ENCODE peak calls at places on chromosomes 6 and 20, in four cellular contexts. C, T, A and P are unnamed samples. For H3K4me1, the result is how much of the 10 kb centered on the place peaks cover.

GRCh38 chr6:119308048-119308570 is 41.5 kb downstream of the MAN1A1 start:
- DNase-seq in C (no peak), T (peak), A (no peak), P (no peak)

GRCh38 chr6:4581468-4582420 is 194.5 kb upstream of the CDYL start:
- DNase-seq in C (no peak), T (peak), A (no peak), P (no peak)

GRCh38 chr6:118968416-118968815 is 33.5 kb upstream of the MCM9 start:
- DNase-seq in C (no peak), T (peak), A (peak), P (no peak)

GRCh38 chr6:2563635-2564034 is 187.1 kb downstream of the MYLK4 start:
- DNase-seq in C (no peak), T (peak), A (no peak), P (no peak)

GRCh38 chr6:143685653-143686052 is 7.9 kb downstream of the PHACTR2 start:
- DNase-seq in C (no peak), T (no peak), A (no peak), P (no peak)

GRCh38 chr6:116379764-116380163 is 9.0 kb downstream of the DSE start:
- DNase-seq in C (no peak), T (no peak), A (no peak), P (no peak)

GRCh38 chr6:135850882-135851281 is 619 bp upstream of the PDE7B start:
- DNase-seq in C (no peak), T (no peak), A (no peak), P (no peak)

GRCh38 chr6:162705736-162706135 is 21.8 kb downstream of the PRKN start:
- DNase-seq in C (no peak), T (no peak), A (no peak), P (no peak)

GRCh38 chr20:34954905-34955231 is 738 bp downstream of the GSS start:
- DNase-seq in C (peak), T (peak), A (peak), P (peak)

GRCh38 chr6:93678841-93679454 is 259.6 kb upstream of the EPHA7 start:
- DNase-seq in C (no peak), T (no peak), A (no peak), P (peak)

GRCh38 chr20:19817017-19817416 is 59.0 kb downstream of the RIN2 start:
- DNase-seq in C (no peak), T (no peak), A (no peak), P (no peak)

GRCh38 chr6:13920584-13920983 is 4.2 kb upstream of the RNF182 start:
- DNase-seq in C (no peak), T (no peak), A (no peak), P (no peak)

GRCh38 chr20:34365765-34366213 is 2.7 kb downstream of the ITCH start:
- DNase-seq in C (no peak), T (no peak), A (no peak), P (peak)

GRCh38 chr6:135673671-135674309 is 176.2 kb upstream of the AHI1 start:
- DNase-seq in C (no peak), T (no peak), A (no peak), P (no peak)

GRCh38 chr20:53177687-53178086 is 205.5 kb downstream of the TSHZ2 start:
- DNase-seq in C (no peak), T (no peak), A (no peak), P (no peak)

GRCh38 chr20:42604998-42605970 is 584.4 kb downstream of the PTPRT start:
- DNase-seq in C (no peak), T (no peak), A (no peak), P (no peak)

GRCh38 chr6:81450180-81450579 is 302.3 kb downstream of the TENT5A start:
- DNase-seq in C (peak), T (peak), A (no peak), P (no peak)

GRCh38 chr6:68634503-68635411 is at the start of gene ADGRB3:
- DNase-seq in C (peak), T (peak), A (peak), P (peak)

GRCh38 chr6:3267162-3267561 is 8.4 kb downstream of the PSMG4 start:
- DNase-seq in C (no peak), T (no peak), A (no peak), P (no peak)

GRCh38 chr20:23690581-23690980 is 1.7 kb upstream of the CST4 start:
- DNase-seq in C (no peak), T (no peak), A (no peak), P (no peak)

GRCh38 chr20:43721429-43722152 is 5.2 kb downstream of the GTSF1L start:
- DNase-seq in C (peak), T (no peak), A (no peak), P (no peak)

GRCh38 chr20:33648396-33649004 is 13.6 kb upstream of the C20orf144 start:
- DNase-seq in C (no peak), T (no peak), A (no peak), P (no peak)

GRCh38 chr6:168179702-168180382 is 100.8 kb upstream of the FRMD1 start:
- DNase-seq in C (no peak), T (no peak), A (no peak), P (peak)

GRCh38 chr20:62993856-62994494 is 12.8 kb downstream of the BHLHE23 start:
- DNase-seq in C (no peak), T (no peak), A (no peak), P (no peak)

GRCh38 chr6:3195695-3196497 is 31.6 kb downstream of the TUBB2B start:
- DNase-seq in C (peak), T (no peak), A (peak), P (no peak)

GRCh38 chr6:170048615-170049256 is 242.1 kb downstream of the DLL1 start:
- DNase-seq in C (no peak), T (no peak), A (no peak), P (no peak)

GRCh38 chr6:117906905-117907599 is at the start of gene SLC35F1:
- DNase-seq in C (peak), T (peak), A (no peak), P (peak)

GRCh38 chr20:44601801-44602204 is 19.4 kb downstream of the PKIG start:
- DNase-seq in C (no peak), T (peak), A (no peak), P (no peak)

GRCh38 chr6:139230421-139230840 is 61.4 kb downstream of the TXLNB start:
- DNase-seq in C (no peak), T (peak), A (peak), P (peak)

DNA sequence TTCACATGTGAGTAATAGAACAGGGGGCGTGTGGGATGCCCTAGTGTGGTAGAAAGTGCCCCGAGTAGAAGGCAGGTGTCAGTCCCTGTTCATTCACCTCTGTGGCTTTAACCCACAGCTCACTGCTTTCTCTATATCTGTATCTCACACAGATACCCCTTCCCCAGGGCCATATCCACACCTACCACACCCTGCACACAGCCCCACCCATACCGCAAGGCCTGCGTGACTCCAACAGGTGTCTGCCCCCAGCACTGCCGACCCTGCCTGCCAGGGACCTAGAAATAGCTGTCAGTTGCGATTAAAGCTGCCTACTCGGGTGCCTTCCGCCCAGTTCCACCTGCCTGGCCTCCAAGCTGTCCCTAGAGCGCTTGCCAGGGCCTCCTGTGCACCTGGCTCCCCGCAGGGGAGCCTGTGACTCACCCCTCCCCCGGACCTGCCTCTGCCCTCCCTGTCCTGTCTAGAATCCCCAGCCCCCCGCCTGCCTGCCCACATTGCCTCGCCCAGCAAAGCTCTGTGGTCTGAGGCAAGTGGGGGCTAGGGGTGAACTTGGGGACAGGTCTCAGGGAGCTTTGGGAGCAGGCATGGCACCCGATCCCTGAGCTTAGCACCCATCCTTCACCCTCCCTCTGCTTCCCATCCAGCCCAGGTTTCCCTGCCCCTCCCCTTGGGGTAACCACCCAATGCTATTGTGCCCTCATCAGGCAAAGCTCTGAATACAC is 38.3 kb upstream of the ID1 start:
- DNase-seq in C (no peak), T (peak), A (no peak), P (no peak)
- H3K4me1 ChIP-seq in C (under half), T (half or more), A (under half), P (under half)

DNA sequence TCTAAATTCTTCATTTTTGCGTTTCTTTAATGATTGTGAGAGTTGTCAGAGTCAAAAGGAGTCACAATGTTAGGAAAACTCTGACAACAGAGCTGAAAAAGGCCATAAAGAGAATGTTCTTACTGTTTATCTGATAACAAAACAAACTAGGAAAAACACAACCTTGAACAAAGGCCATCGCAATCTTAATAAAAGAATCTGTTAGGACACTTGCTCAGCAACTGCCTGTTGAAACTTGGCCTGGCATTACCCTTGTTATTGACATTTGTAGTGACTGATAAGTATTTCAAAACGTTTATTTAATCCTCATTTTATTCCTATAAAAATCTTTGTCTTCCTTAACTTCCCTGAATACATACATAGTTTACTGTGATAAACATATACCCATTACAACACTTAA is 15.7 kb downstream of the GSTA1 start:
- DNase-seq in C (no peak), T (peak), A (no peak), P (no peak)
- H3K4me1 ChIP-seq in C (under half), T (under half), A (under half), P (under half)

GRCh38 chr6:43780891-43781571 is 11.0 kb downstream of the VEGFA start:
- DNase-seq in C (no peak), T (no peak), A (no peak), P (no peak)

GRCh38 chr6:43778976-43779863 is 9.2 kb downstream of the VEGFA start:
- DNase-seq in C (no peak), T (no peak), A (no peak), P (no peak)

GRCh38 chr6:43778131-43778857 is 8.3 kb downstream of the VEGFA start:
- DNase-seq in C (no peak), T (no peak), A (no peak), P (no peak)

GRCh38 chr6:43780293-43780692 is 10.3 kb downstream of the VEGFA start:
- DNase-seq in C (no peak), T (no peak), A (no peak), P (no peak)

GRCh38 chr6:43779864-43780260 is 9.9 kb downstream of the VEGFA start:
- DNase-seq in C (peak), T (no peak), A (no peak), P (no peak)
- H3K4me1 ChIP-seq in C (under half), T (under half), A (under half), P (under half)

GRCh38 chr6:15427360-15428070 is 181.6 kb downstream of the JARID2 start:
- DNase-seq in C (no peak), T (no peak), A (no peak), P (no peak)

GRCh38 chr6:15429146-15430110 is 183.6 kb downstream of the JARID2 start:
- DNase-seq in C (no peak), T (no peak), A (no peak), P (no peak)

GRCh38 chr6:15425947-15426346 is 180.1 kb downstream of the JARID2 start:
- DNase-seq in C (no peak), T (no peak), A (no peak), P (no peak)

GRCh38 chr6:15426395-15426794 is 180.5 kb downstream of the JARID2 start:
- DNase-seq in C (no peak), T (no peak), A (no peak), P (no peak)

DNA sequence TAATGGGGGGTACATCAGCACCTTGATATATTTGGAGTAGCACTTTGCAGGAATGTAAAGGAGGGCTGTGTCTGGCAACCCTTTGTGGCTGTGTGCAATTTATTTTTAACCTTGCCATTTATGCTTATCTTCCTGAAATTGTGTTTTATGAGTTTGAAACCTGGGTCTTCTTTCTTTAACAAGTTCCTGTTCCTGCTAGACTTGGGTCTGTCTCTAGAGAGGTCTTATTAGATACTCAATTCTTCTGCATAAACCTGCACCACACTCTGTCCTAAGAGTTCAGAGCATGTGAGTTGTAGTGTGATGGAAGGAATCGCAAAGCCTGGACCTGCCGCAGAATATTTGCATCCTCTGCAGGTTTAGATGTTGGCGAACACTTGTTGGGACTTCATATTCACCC is 181.1 kb downstream of the JARID2 start:
- DNase-seq in C (no peak), T (no peak), A (no peak), P (no peak)
- H3K4me1 ChIP-seq in C (under half), T (under half), A (under half), P (under half)

GRCh38 chr6:26354162-26354561 is 10.8 kb upstream of the BTN3A2 start:
- DNase-seq in C (no peak), T (no peak), A (no peak), P (no peak)

GRCh38 chr6:26358511-26358981 is 6.5 kb upstream of the BTN3A2 start:
- DNase-seq in C (no peak), T (no peak), A (no peak), P (peak)

GRCh38 chr6:26352315-26352714 is 12.7 kb upstream of the BTN3A2 start:
- DNase-seq in C (no peak), T (no peak), A (no peak), P (no peak)

GRCh38 chr6:26351544-26351953 is 13.4 kb upstream of the BTN3A2 start:
- DNase-seq in C (no peak), T (peak), A (no peak), P (no peak)

GRCh38 chr6:26355366-26355765 is 9.6 kb upstream of the BTN3A2 start:
- DNase-seq in C (no peak), T (no peak), A (no peak), P (no peak)
- H3K4me1 ChIP-seq in C (under half), T (under half), A (under half), P (under half)

DNA sequence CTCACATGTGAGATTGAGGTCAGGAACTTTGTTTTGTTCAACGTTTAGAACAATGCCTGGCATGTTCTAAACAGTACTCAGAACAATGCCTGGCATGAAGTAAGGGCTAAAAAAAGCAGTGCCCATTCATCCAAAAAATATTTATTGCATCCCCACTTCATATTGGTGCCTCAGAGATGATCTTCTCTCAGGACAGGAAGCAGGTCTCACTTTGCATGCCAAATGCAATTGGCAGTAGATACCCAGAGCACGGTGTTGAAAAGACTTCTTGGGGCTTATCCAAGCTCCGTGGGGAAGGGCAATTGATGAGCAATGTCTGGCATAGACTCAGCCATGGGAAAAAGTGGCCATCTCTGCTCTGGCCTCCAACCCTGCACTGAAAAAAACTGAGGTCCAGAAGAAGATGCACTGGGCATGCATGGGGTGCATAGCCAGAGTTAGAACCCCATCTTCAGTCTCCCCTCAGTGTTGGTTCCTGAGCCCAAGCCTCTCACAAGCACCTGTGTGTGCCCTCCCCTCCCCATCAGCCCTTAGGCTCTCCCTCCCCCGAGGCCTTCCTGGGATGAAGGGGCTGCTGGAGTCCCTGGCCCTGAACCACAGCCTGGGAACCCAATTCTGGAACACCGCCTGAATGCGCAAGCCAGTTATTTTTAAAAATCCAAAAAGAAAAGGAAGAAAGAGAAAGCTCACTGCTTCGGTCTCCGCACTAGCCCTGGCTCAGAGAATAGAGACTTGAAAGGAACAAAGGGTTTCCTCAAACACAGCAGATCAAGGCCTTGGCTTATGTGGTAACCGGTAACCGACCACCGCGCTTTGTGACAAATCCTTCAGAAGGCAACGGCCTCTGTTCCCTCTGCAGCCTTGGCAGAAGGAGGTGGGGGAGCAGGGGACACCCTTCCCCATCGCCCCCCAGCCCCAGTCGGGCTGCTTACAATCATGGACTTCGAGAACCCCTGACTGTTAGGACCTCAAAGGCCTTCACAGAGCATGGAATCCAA is 78.5 kb upstream of the SIRPA start:
- DNase-seq in C (no peak), T (no peak), A (no peak), P (no peak)
- H3K4me1 ChIP-seq in C (under half), T (under half), A (under half), P (under half)

DNA sequence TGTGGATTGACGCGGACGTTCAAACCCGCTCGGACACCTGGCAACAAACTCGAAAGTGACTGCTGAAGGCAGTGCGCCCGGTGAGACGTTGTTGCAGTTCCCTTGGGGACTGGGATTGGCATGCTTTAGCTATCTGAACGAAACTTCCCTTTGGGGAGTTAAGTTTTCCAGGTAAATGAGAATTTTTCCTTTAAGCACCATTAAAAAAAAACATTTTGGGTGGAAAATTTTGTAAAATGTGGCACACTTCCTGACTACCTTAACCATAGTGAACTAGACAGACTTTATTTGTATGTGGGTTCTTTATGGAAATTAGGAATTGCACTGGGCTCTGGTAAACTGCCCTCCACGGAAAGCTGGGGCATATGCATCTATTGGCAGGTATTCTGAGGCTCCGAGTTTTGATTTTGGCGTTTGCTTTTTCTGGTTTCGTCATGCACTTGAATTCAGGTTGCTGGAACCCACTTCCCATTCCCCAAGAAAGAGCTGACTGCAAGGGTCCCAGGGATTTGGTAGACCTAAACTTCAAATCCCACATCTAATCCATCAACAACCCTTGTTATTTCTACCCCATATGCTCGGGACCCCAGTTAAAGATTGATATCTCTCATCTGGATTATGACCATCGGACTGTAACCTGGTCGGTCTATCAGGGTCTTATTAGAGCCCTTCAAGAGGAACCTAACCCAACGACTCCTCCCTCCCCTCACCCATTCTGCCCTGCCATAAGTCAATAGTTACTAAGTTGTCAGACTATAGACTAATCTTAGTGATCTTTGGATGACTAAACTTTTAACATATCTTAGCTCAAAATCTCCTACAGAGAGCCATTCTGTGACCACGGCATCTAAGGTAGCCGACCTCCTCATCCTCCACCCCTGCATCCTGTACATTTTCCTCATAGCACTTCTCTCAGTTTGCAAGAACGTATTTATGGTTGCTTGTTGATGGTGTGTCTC is 800 bp upstream of the DYNLT1 start:
- DNase-seq in C (no peak), T (no peak), A (no peak), P (peak)
- H3K4me1 ChIP-seq in C (under half), T (under half), A (under half), P (under half)

GRCh38 chr20:50142812-50143211 is 10.7 kb downstream of the PEDS1 start:
- DNase-seq in C (no peak), T (no peak), A (peak), P (no peak)
- H3K4me1 ChIP-seq in C (under half), T (under half), A (under half), P (under half)